ENCODE peak calls at places on chromosomes 11 and 22, in six cellular contexts. I, C, M, X, P and F are unnamed samples.
A peak's percentile ranks its signal among the peaks of the same experiment; 100 is the strongest.

GRCh38 chr11:108035690-108036089 is 27.0 kb downstream of the CUL5 start:
- ATAC-seq in I (no peak), C (no peak), M (no peak), X (no peak), P (no peak), F (no peak)

GRCh38 chr11:12245549-12245986 is 131.8 kb upstream of the PARVA start:
- ATAC-seq in I (no peak), C (no peak), M (no peak), X (no peak), P (no peak), F (no peak)

GRCh38 chr11:46273511-46274205 is 3.8 kb upstream of the CREB3L1 start:
- ATAC-seq in I (no peak), C (no peak), M (no peak), X (peak; percentile 62), P (peak; percentile 77), F (peak; percentile 5)

GRCh38 chr22:11066458-11067285 is 4461.3 kb upstream of the OR11H1 start:
- ATAC-seq in I (peak; percentile 56), C (peak; percentile 56), M (no peak), X (peak; percentile 42), P (no peak), F (peak; percentile 73)

GRCh38 chr22:31952094-31952401 is 7.7 kb downstream of the YWHAH start:
- ATAC-seq in I (no peak), C (no peak), M (peak; percentile 21), X (no peak), P (no peak), F (no peak)

GRCh38 chr22:29348956-29349355 is 33.5 kb upstream of the RASL10A start:
- ATAC-seq in I (no peak), C (no peak), M (no peak), X (no peak), P (no peak), F (peak; percentile 69)

GRCh38 chr22:36379593-36380361 is 8.0 kb downstream of the MYH9 start:
- ATAC-seq in I (no peak), C (peak; percentile 34), M (peak; percentile 61), X (peak; percentile 51), P (no peak), F (peak; percentile 15)

GRCh38 chr11:7520981-7521487 is 7.2 kb downstream of the PPFIBP2 start:
- ATAC-seq in I (peak; percentile 24), C (peak; percentile 52), M (peak; percentile 71), X (peak; percentile 54), P (no peak), F (no peak)

GRCh38 chr11:110199184-110199981 is 97.0 kb downstream of the RDX start:
- ATAC-seq in I (no peak), C (no peak), M (no peak), X (no peak), P (no peak), F (peak; percentile 77)

GRCh38 chr22:36901411-36902142 is 11.9 kb upstream of the CSF2RB start:
- ATAC-seq in I (no peak), C (no peak), M (peak; percentile 70), X (peak; percentile 38), P (no peak), F (no peak)

GRCh38 chr11:133903056-133903455 is 53.7 kb downstream of the IGSF9B start:
- ATAC-seq in I (no peak), C (no peak), M (no peak), X (no peak), P (no peak), F (no peak)

GRCh38 chr22:37544955-37545702 is 15.2 kb upstream of the CDC42EP1 start:
- ATAC-seq in I (peak; percentile 40), C (peak; percentile 63), M (peak; percentile 74), X (peak; percentile 75), P (peak; percentile 67), F (peak; percentile 55)